ENCODE peak calls at places on chromosomes 1 and 21, in five cellular contexts. Y, V, J, R and H are unnamed samples.

GRCh38 chr1:158527190-158527815 is 26.9 kb downstream of the OR6Y1 start:
- DNase-seq in Y (no peak), V (peak), J (no peak), R (peak), H (peak)

GRCh38 chr1:168834225-168834872 is 105.3 kb upstream of the DPT start:
- DNase-seq in Y (no peak), V (no peak), J (no peak), R (no peak), H (no peak)

GRCh38 chr1:226320930-226321329 is 12.0 kb upstream of the LIN9 start:
- DNase-seq in Y (no peak), V (no peak), J (no peak), R (no peak), H (no peak)

GRCh38 chr21:45330075-45330781 is 42.5 kb upstream of the POFUT2 start:
- DNase-seq in Y (no peak), V (peak), J (peak), R (peak), H (no peak)

GRCh38 chr1:184929711-184930202 is 44.6 kb downstream of the NIBAN1 start:
- DNase-seq in Y (no peak), V (no peak), J (no peak), R (peak), H (peak)

GRCh38 chr1:218025454-218025853 is 259.6 kb upstream of the RRP15 start:
- DNase-seq in Y (no peak), V (no peak), J (no peak), R (peak), H (no peak)

GRCh38 chr21:19900149-19900548 is 1098.1 kb upstream of the NCAM2 start:
- DNase-seq in Y (no peak), V (no peak), J (no peak), R (no peak), H (no peak)

GRCh38 chr1:54795841-54796468 is 5.2 kb downstream of the TTC22 start:
- DNase-seq in Y (no peak), V (no peak), J (peak), R (no peak), H (no peak)

GRCh38 chr1:68384872-68385390 is 64.8 kb downstream of the RPE65 start:
- DNase-seq in Y (no peak), V (peak), J (no peak), R (peak), H (no peak)

GRCh38 chr21:14889080-14889805 is 175.6 kb downstream of the NRIP1 start:
- DNase-seq in Y (no peak), V (no peak), J (peak), R (peak), H (no peak)

GRCh38 chr1:201793306-201793925 is 35.5 kb upstream of the IPO9 start:
- DNase-seq in Y (no peak), V (no peak), J (no peak), R (no peak), H (no peak)
- TF ChIP-seq CTCF in Y (no peak), V (peak), J (no peak), R (no peak), H (no peak)

GRCh38 chr21:42819861-42820512 is 59.4 kb downstream of the WDR4 start:
- DNase-seq in Y (no peak), V (no peak), J (no peak), R (no peak), H (no peak)

GRCh38 chr21:42815217-42815616 is 64.1 kb downstream of the WDR4 start:
- DNase-seq in Y (no peak), V (no peak), J (no peak), R (no peak), H (no peak)

GRCh38 chr21:42818328-42818749 is 61.0 kb downstream of the WDR4 start:
- DNase-seq in Y (peak), V (peak), J (peak), R (peak), H (peak)

GRCh38 chr21:42820513-42821465 is 58.5 kb downstream of the WDR4 start:
- DNase-seq in Y (no peak), V (no peak), J (no peak), R (no peak), H (no peak)
- TF ChIP-seq CTCF in Y (no peak), V (no peak), J (no peak), R (no peak), H (no peak)

GRCh38 chr1:177864530-177865305 is 105.1 kb downstream of the SEC16B start:
- DNase-seq in Y (no peak), V (no peak), J (no peak), R (no peak), H (no peak)

GRCh38 chr1:177863776-177864175 is 106.1 kb downstream of the SEC16B start:
- DNase-seq in Y (no peak), V (no peak), J (no peak), R (peak), H (no peak)

GRCh38 chr1:177865807-177866206 is 104.1 kb downstream of the SEC16B start:
- DNase-seq in Y (no peak), V (no peak), J (no peak), R (no peak), H (no peak)

GRCh38 chr1:177858222-177858894 is 111.5 kb downstream of the SEC16B start:
- DNase-seq in Y (no peak), V (no peak), J (no peak), R (peak), H (no peak)

DNA sequence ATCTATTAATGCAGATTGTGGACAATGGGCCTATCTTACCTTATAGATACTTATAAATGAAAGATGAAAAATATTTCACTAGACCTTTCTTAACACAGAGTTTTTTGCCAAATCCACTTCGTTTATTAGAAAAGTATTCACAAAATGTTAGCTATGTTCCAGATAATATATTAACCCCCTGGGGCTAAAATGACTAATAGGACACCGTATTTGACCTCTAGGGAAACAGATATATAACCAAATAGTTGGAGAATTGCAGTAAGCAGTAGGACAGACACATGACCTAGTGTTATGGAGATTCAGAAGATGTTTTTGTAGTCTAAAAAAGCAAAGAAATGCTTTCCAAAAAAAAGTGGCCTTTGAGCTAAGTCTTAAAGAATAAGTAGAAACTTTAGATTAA is 106.9 kb downstream of the SEC16B start:
- DNase-seq in Y (no peak), V (no peak), J (no peak), R (peak), H (no peak)
- TF ChIP-seq CTCF in Y (no peak), V (no peak), J (no peak), R (no peak), H (no peak)

GRCh38 chr1:15062479-15063099 is 91.0 kb upstream of the TMEM51 start:
- DNase-seq in Y (no peak), V (no peak), J (no peak), R (no peak), H (peak)
- TF ChIP-seq CTCF in Y (peak), V (peak), J (peak), R (peak), H (peak)

GRCh38 chr1:4000811-4001251 is 100.8 kb upstream of the C1orf174 start:
- DNase-seq in Y (no peak), V (no peak), J (no peak), R (no peak), H (no peak)
- TF ChIP-seq CTCF in Y (no peak), V (no peak), J (no peak), R (no peak), H (no peak)

GRCh38 chr1:203369666-203370065 is 18.7 kb upstream of the FMOD start:
- DNase-seq in Y (no peak), V (no peak), J (no peak), R (no peak), H (no peak)

GRCh38 chr1:203378529-203379271 is 27.8 kb upstream of the FMOD start:
- DNase-seq in Y (no peak), V (no peak), J (no peak), R (peak), H (no peak)

GRCh38 chr1:203371288-203371687 is 20.4 kb upstream of the FMOD start:
- DNase-seq in Y (no peak), V (no peak), J (no peak), R (no peak), H (no peak)

GRCh38 chr1:203373002-203373401 is 22.1 kb upstream of the FMOD start:
- DNase-seq in Y (no peak), V (no peak), J (no peak), R (no peak), H (no peak)

DNA sequence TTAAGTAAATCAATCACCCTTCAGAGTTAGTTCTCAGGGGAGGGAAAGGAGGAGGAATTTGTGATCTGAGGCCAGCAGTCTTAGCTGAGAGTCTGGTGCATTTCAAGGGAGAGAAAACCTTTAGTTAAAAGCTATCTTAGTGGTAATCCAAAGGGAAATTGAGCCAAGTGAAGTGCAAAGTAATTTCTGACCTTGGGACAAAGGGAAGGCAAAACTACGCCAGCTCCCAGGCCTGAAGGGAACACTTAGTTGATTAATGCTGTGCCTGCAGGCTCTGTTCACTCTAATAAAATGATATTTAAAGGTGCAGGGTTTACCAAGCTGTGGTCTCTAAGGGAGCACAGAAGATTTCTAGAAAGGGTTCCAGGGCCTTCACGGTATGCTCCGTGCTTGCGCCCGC is 23.1 kb upstream of the FMOD start:
- DNase-seq in Y (no peak), V (no peak), J (no peak), R (no peak), H (no peak)
- TF ChIP-seq CTCF in Y (no peak), V (no peak), J (no peak), R (no peak), H (no peak)

GRCh38 chr1:162941024-162941423 is 80.0 kb upstream of the CCDC190 start:
- DNase-seq in Y (no peak), V (no peak), J (no peak), R (no peak), H (no peak)

GRCh38 chr1:162942903-162943567 is 82.1 kb upstream of the CCDC190 start:
- DNase-seq in Y (no peak), V (no peak), J (no peak), R (peak), H (no peak)

GRCh38 chr1:162943627-162944026 is 82.7 kb upstream of the CCDC190 start:
- DNase-seq in Y (no peak), V (no peak), J (no peak), R (peak), H (no peak)

GRCh38 chr1:162937721-162938395 is 76.9 kb upstream of the CCDC190 start:
- DNase-seq in Y (no peak), V (no peak), J (no peak), R (no peak), H (no peak)

GRCh38 chr1:162939035-162939434 is 78.1 kb upstream of the CCDC190 start:
- DNase-seq in Y (no peak), V (no peak), J (no peak), R (no peak), H (no peak)
- TF ChIP-seq CTCF in Y (no peak), V (no peak), J (no peak), R (no peak), H (no peak)